ENCODE peak calls at places on chromosomes 6 and 20, in ten cellular contexts. P is anterior cingulate cortex; A is sigmoid colon; M is LHCN-M2; B is foreskin fibroblast; V is naive thymus-derived CD8-positive, alpha-beta T cell; D is astrocyte of the spinal cord; F is mesothelial cell of epicardium; O is NCI-H460; X is hypothalamus. Q is an unnamed sample.

GRCh38 chr6:27890351-27891299 is 21.6 kb downstream of the OR2B2 start:
- DNase-seq in B (peak; percentile 94), V (peak; percentile 52), M (peak; percentile 85), F (peak; percentile 74), X (no peak), O (peak; percentile 89), A (no peak), D (peak; percentile 96), P (no peak), Q (peak; percentile 68)

GRCh38 chr6:2765896-2766766 is 938 bp downstream of the WRNIP1 start:
- DNase-seq in F (peak; percentile 61), M (peak; percentile 37), O (no peak), P (no peak), X (no peak), V (no peak), D (peak; percentile 42), A (peak; percentile 76), B (peak; percentile 79), Q (peak; percentile 53)

GRCh38 chr6:151551223-151551857 is 57.5 kb downstream of the CCDC170 start:
- DNase-seq in P (no peak), B (no peak), A (no peak), D (no peak), V (no peak), F (no peak), O (no peak), X (no peak), M (no peak), Q (no peak)

GRCh38 chr20:63508072-63508768 is 9.3 kb upstream of the EEF1A2 start:
- DNase-seq in F (no peak), P (no peak), X (no peak), V (no peak), M (no peak), D (no peak), O (no peak), A (no peak), B (no peak), Q (peak; percentile 58)

GRCh38 chr6:8888468-8888867 is 453.1 kb upstream of the SLC35B3 start:
- DNase-seq in D (no peak), M (no peak), X (no peak), P (no peak), A (no peak), O (peak; percentile 18), F (no peak), V (no peak), B (peak; percentile 45), Q (no peak)

GRCh38 chr6:116615937-116616756 is at the start of gene RSPH4A:
- DNase-seq in V (peak; percentile 49), D (peak; percentile 96), O (peak; percentile 80), P (peak; percentile 65), A (peak; percentile 96), F (peak; percentile 85), X (peak; percentile 15), M (peak; percentile 95), B (peak; percentile 97), Q (peak; percentile 92)

GRCh38 chr6:33683051-33683571 is 28.4 kb downstream of the UQCC2 start:
- DNase-seq in B (no peak), P (peak; percentile 43), O (no peak), V (no peak), X (no peak), A (no peak), D (no peak), F (no peak), M (no peak), Q (no peak)

GRCh38 chr20:22582960-22583772 is 1.2 kb downstream of the FOXA2 start:
- DNase-seq in B (no peak), F (no peak), M (no peak), V (no peak), P (no peak), D (no peak), O (no peak), A (no peak), X (no peak), Q (peak; percentile 86)

GRCh38 chr6:129539032-129539431 is 170.9 kb downstream of the ARHGAP18 start:
- DNase-seq in V (no peak), P (no peak), B (no peak), F (no peak), X (no peak), A (no peak), D (no peak), M (no peak), O (no peak), Q (no peak)

GRCh38 chr6:5726976-5727718 is 279.6 kb downstream of the NRN1 start:
- DNase-seq in V (no peak), B (no peak), O (no peak), A (no peak), P (no peak), M (peak; percentile 88), D (peak; percentile 55), F (no peak), X (no peak), Q (no peak)

GRCh38 chr6:148379481-148379880 is 36.8 kb downstream of the SASH1 start:
- DNase-seq in D (no peak), B (no peak), O (no peak), A (no peak), X (no peak), P (no peak), F (no peak), M (no peak), V (no peak), Q (no peak)

GRCh38 chr20:19783966-19784401 is 25.9 kb downstream of the RIN2 start:
- DNase-seq in M (peak; percentile 54), D (peak; percentile 71), P (no peak), V (no peak), F (no peak), A (peak; percentile 57), O (peak; percentile 12), B (peak; percentile 38), X (no peak), Q (peak; percentile 42)

GRCh38 chr20:37283530-37284195 is 5.8 kb upstream of the MANBAL start:
- DNase-seq in F (no peak), D (no peak), A (no peak), P (no peak), X (no peak), V (no peak), O (no peak), M (no peak), B (no peak), Q (no peak)

GRCh38 chr6:158185729-158186456 is 17.7 kb downstream of the GTF2H5 start:
- DNase-seq in P (no peak), B (peak; percentile 59), O (no peak), A (no peak), M (peak; percentile 79), F (no peak), X (no peak), D (peak; percentile 76), V (no peak), Q (no peak)

GRCh38 chr6:54135665-54136370 is 24.6 kb downstream of the MLIP start:
- DNase-seq in M (peak; percentile 46), D (peak; percentile 75), F (no peak), B (peak; percentile 2), P (no peak), A (no peak), X (no peak), V (no peak), O (peak; percentile 31), Q (no peak)

GRCh38 chr6:46134216-46134615 is 4.4 kb downstream of the ENPP4 start:
- DNase-seq in D (no peak), A (no peak), X (no peak), M (no peak), O (no peak), B (no peak), P (no peak), V (no peak), F (no peak), Q (no peak)

GRCh38 chr6:37622639-37623038 is 75.0 kb downstream of the MDGA1 start:
- DNase-seq in P (no peak), M (no peak), B (no peak), X (no peak), A (peak; percentile 17), F (no peak), D (no peak), O (no peak), V (no peak), Q (no peak)

GRCh38 chr6:167683028-167683862 is 143.5 kb upstream of the AFDN start:
- DNase-seq in A (peak; percentile 83), B (no peak), D (peak; percentile 89), O (peak; percentile 43), X (peak; percentile 18), F (no peak), M (peak; percentile 8), P (peak; percentile 37), V (no peak), Q (no peak)

GRCh38 chr20:3420211-3420707 is 12.8 kb upstream of the DNAAF9 start:
- DNase-seq in V (no peak), O (peak; percentile 21), P (no peak), A (peak; percentile 77), F (no peak), B (peak; percentile 89), D (peak; percentile 10), M (peak; percentile 91), X (no peak), Q (no peak)

GRCh38 chr20:57665589-57665971 is 44.2 kb downstream of the PMEPA1 start:
- DNase-seq in F (no peak), V (no peak), B (no peak), M (no peak), P (no peak), D (no peak), A (peak; percentile 37), X (no peak), O (no peak), Q (no peak)

GRCh38 chr20:58614984-58615760 is 35.9 kb upstream of the STX16 start:
- DNase-seq in F (no peak), P (no peak), M (no peak), O (no peak), X (no peak), V (no peak), A (no peak), B (no peak), D (no peak), Q (no peak)

GRCh38 chr20:41149679-41150131 is 12.4 kb downstream of the PLCG1 start:
- DNase-seq in O (no peak), P (no peak), X (no peak), D (peak; percentile 28), V (no peak), M (peak; percentile 79), B (peak; percentile 86), F (no peak), A (no peak), Q (no peak)

GRCh38 chr6:44931385-44931784 is 396.7 kb upstream of the RUNX2 start:
- DNase-seq in F (no peak), P (no peak), B (no peak), M (no peak), V (no peak), X (no peak), O (no peak), A (no peak), D (no peak), Q (no peak)

GRCh38 chr20:64232794-64233193 is 22.8 kb upstream of the PCMTD2 start:
- DNase-seq in B (no peak), X (no peak), P (no peak), A (no peak), M (no peak), F (no peak), V (no peak), O (no peak), D (no peak), Q (no peak)

GRCh38 chr6:114762145-114762544 is 419.3 kb upstream of the HS3ST5 start:
- DNase-seq in V (no peak), F (no peak), B (no peak), A (no peak), D (no peak), P (no peak), O (no peak), X (no peak), M (no peak), Q (no peak)

GRCh38 chr6:154638369-154638768 is 94.8 kb upstream of the SCAF8 start:
- DNase-seq in O (no peak), D (peak; percentile 51), A (no peak), B (peak; percentile 40), X (no peak), V (no peak), M (peak; percentile 9), P (no peak), F (no peak), Q (no peak)

GRCh38 chr20:50335105-50335504 is 144.5 kb downstream of the CEBPB start:
- DNase-seq in A (peak; percentile 56), O (peak; percentile 26), V (no peak), B (no peak), M (peak; percentile 27), X (no peak), P (no peak), D (no peak), F (no peak), Q (peak; percentile 63)

GRCh38 chr6:83974409-83975050 is 59.0 kb upstream of the MRAP2 start:
- DNase-seq in X (no peak), D (no peak), M (no peak), B (no peak), F (no peak), A (no peak), O (no peak), V (no peak), P (no peak), Q (no peak)

Q was measured in upper lobe of left lung.